ENCODE peak calls at places on chromosomes 11 and 22, in seven cellular contexts. Q, W, M, O, P, K and E are unnamed samples.
A peak's percentile ranks its signal among the peaks of the same experiment; 100 is the strongest.

GRCh38 chr22:49543876-49544275 is 283.8 kb downstream of the BRD1 start:
- DNase-seq in Q (no peak), W (no peak), M (no peak), O (no peak), P (no peak), K (no peak), E (no peak)

GRCh38 chr11:31607914-31608313 is 98.3 kb downstream of the ELP4 start:
- DNase-seq in Q (no peak), W (no peak), M (no peak), O (no peak), P (no peak), K (no peak), E (no peak)

GRCh38 chr11:44760917-44761545 is 34.3 kb downstream of the TSPAN18 start:
- DNase-seq in Q (no peak), W (peak; percentile 94), M (no peak), O (peak; percentile 75), P (peak; percentile 78), K (peak; percentile 77), E (peak; percentile 81)

GRCh38 chr11:118245946-118246562 is 6.1 kb downstream of the MPZL3 start:
- DNase-seq in Q (no peak), W (no peak), M (no peak), O (no peak), P (peak; percentile 46), K (no peak), E (no peak)

GRCh38 chr11:123547180-123547579 is 107.2 kb downstream of the SCN3B start:
- DNase-seq in Q (peak; percentile 29), W (no peak), M (no peak), O (no peak), P (no peak), K (no peak), E (no peak)

GRCh38 chr22:47135338-47135737 is 372.9 kb downstream of the TBC1D22A start:
- DNase-seq in Q (no peak), W (no peak), M (no peak), O (no peak), P (no peak), K (no peak), E (no peak)

GRCh38 chr11:90220391-90220790 is 2.5 kb downstream of the CHORDC1 start:
- DNase-seq in Q (no peak), W (peak; percentile 51), M (no peak), O (peak; percentile 55), P (peak; percentile 72), K (peak; percentile 64), E (peak; percentile 47)

GRCh38 chr11:73344191-73344607 is 32.0 kb upstream of the RELT start:
- DNase-seq in Q (no peak), W (no peak), M (no peak), O (no peak), P (no peak), K (no peak), E (peak; percentile 69)

GRCh38 chr11:70636659-70637058 is 238.3 kb downstream of the CTTN start:
- DNase-seq in Q (no peak), W (no peak), M (no peak), O (no peak), P (no peak), K (no peak), E (no peak)

GRCh38 chr11:4581443-4581842 is at the start of gene OR52I2:
- DNase-seq in Q (no peak), W (no peak), M (no peak), O (no peak), P (no peak), K (no peak), E (no peak)

GRCh38 chr11:15483205-15483604 is 368.5 kb downstream of the INSC start:
- DNase-seq in Q (no peak), W (no peak), M (no peak), O (no peak), P (no peak), K (no peak), E (no peak)

GRCh38 chr11:35404397-35404775 is 15.0 kb downstream of the SLC1A2 start:
- DNase-seq in Q (no peak), W (peak; percentile 34), M (peak; percentile 49), O (peak; percentile 60), P (no peak), K (peak; percentile 56), E (no peak)

GRCh38 chr22:33996824-33997223 is 76.5 kb upstream of the LARGE1 start:
- DNase-seq in Q (no peak), W (no peak), M (no peak), O (no peak), P (no peak), K (no peak), E (no peak)

GRCh38 chr11:64445651-64446050 is 86.7 kb downstream of the RPS6KA4 start:
- DNase-seq in Q (no peak), W (no peak), M (no peak), O (no peak), P (no peak), K (no peak), E (no peak)

GRCh38 chr11:112017538-112017937 is 7.7 kb upstream of the DLAT start:
- DNase-seq in Q (no peak), W (peak; percentile 41), M (no peak), O (peak; percentile 40), P (no peak), K (peak; percentile 52), E (peak; percentile 29)

GRCh38 chr11:83493034-83493433 is 206.9 kb upstream of the CCDC90B start:
- DNase-seq in Q (no peak), W (no peak), M (no peak), O (no peak), P (no peak), K (no peak), E (no peak)

GRCh38 chr22:46335201-46336118 is at the start of gene TRMU:
- DNase-seq in Q (peak; percentile 91), W (peak; percentile 91), M (peak; percentile 94), O (peak; percentile 91), P (peak; percentile 89), K (peak; percentile 98), E (peak; percentile 96)

GRCh38 chr11:110297726-110298297 is 1.4 kb upstream of the RDX start:
- DNase-seq in Q (peak; percentile 48), W (peak; percentile 23), M (no peak), O (peak; percentile 13), P (peak; percentile 81), K (no peak), E (no peak)

GRCh38 chr22:49726022-49726681 is 101.5 kb downstream of the BRD1 start:
- DNase-seq in Q (no peak), W (no peak), M (no peak), O (no peak), P (no peak), K (no peak), E (no peak)

GRCh38 chr11:67083786-67084366 is 27.2 kb downstream of the RHOD start:
- DNase-seq in Q (no peak), W (no peak), M (no peak), O (no peak), P (no peak), K (no peak), E (no peak)

GRCh38 chr22:20312396-20313191 is 7.3 kb downstream of the DGCR6L start:
- DNase-seq in Q (no peak), W (no peak), M (no peak), O (no peak), P (no peak), K (no peak), E (no peak)

GRCh38 chr11:57764527-57764926 is 2.9 kb downstream of the CTNND1 start:
- DNase-seq in Q (no peak), W (peak; percentile 59), M (no peak), O (no peak), P (no peak), K (no peak), E (no peak)

GRCh38 chr11:70584786-70585545 is 186.6 kb downstream of the CTTN start:
- DNase-seq in Q (no peak), W (no peak), M (no peak), O (no peak), P (no peak), K (no peak), E (no peak)

GRCh38 chr11:126262216-126262615 is 6.5 kb downstream of the SRPRA start:
- DNase-seq in Q (no peak), W (no peak), M (no peak), O (no peak), P (no peak), K (no peak), E (no peak)

GRCh38 chr22:26797910-26798309 is 140.5 kb downstream of the MIAT start:
- DNase-seq in Q (no peak), W (no peak), M (peak; percentile 32), O (no peak), P (no peak), K (no peak), E (no peak)

GRCh38 chr11:103624708-103625623 is 411.5 kb upstream of the DDI1 start:
- DNase-seq in Q (no peak), W (peak; percentile 75), M (no peak), O (peak; percentile 99), P (peak; percentile 92), K (peak; percentile 60), E (peak; percentile 38)

GRCh38 chr11:118012083-118012669 is 26.0 kb downstream of the IL10RA start:
- DNase-seq in Q (peak; percentile 80), W (no peak), M (no peak), O (peak; percentile 8), P (peak; percentile 75), K (no peak), E (no peak)

GRCh38 chr11:65411681-65412070 is 10.9 kb upstream of the NEAT1 start:
- DNase-seq in Q (no peak), W (no peak), M (no peak), O (no peak), P (no peak), K (no peak), E (no peak)

GRCh38 chr22:22073769-22074561 is 91.4 kb upstream of the TOP3B start:
- DNase-seq in Q (no peak), W (no peak), M (no peak), O (no peak), P (no peak), K (no peak), E (no peak)

GRCh38 chr11:41053894-41054293 is 405.6 kb downstream of the LRRC4C start:
- DNase-seq in Q (no peak), W (no peak), M (no peak), O (peak; percentile 7), P (peak; percentile 94), K (no peak), E (no peak)

GRCh38 chr11:102187416-102188125 is 77.3 kb downstream of the YAP1 start:
- DNase-seq in Q (no peak), W (peak; percentile 71), M (no peak), O (no peak), P (no peak), K (no peak), E (no peak)

GRCh38 chr11:26867286-26867685 is 126.6 kb upstream of the FIBIN start:
- DNase-seq in Q (no peak), W (peak; percentile 86), M (no peak), O (no peak), P (peak; percentile 53), K (no peak), E (no peak)

GRCh38 chr11:44016129-44016528 is 31.7 kb upstream of the ACCSL start:
- DNase-seq in Q (no peak), W (peak; percentile 79), M (no peak), O (peak; percentile 54), P (no peak), K (no peak), E (peak; percentile 88)

GRCh38 chr11:120336641-120337132 is 474 bp downstream of the ARHGEF12 start:
- DNase-seq in Q (no peak), W (peak; percentile 31), M (peak; percentile 56), O (peak; percentile 61), P (no peak), K (peak; percentile 66), E (peak; percentile 58)

GRCh38 chr22:44193537-44193896 is 12.8 kb downstream of the PARVG start:
- DNase-seq in Q (no peak), W (no peak), M (no peak), O (no peak), P (peak; percentile 22), K (no peak), E (no peak)

GRCh38 chr22:28497188-28497587 is 182.5 kb downstream of the TTC28 start:
- DNase-seq in Q (no peak), W (peak; percentile 11), M (no peak), O (peak; percentile 36), P (no peak), K (peak; percentile 7), E (no peak)

GRCh38 chr22:36332623-36333331 is 55.0 kb downstream of the MYH9 start:
- DNase-seq in Q (peak; percentile 60), W (peak; percentile 69), M (no peak), O (peak; percentile 97), P (peak; percentile 96), K (no peak), E (no peak)

GRCh38 chr11:58024601-58025091 is 965 bp downstream of the OR9Q1 start:
- DNase-seq in Q (no peak), W (peak; percentile 44), M (no peak), O (peak; percentile 7), P (no peak), K (peak; percentile 55), E (peak; percentile 14)